ENCODE peak calls at places on chromosome 19, in seven cellular contexts. Y is HCT116, X is K562, A is GM12878, E is SK-N-SH, F is HepG2, W is H1. U is an unnamed sample.

GRCh38 chr19:34661357-34661756 is 15.6 kb downstream of the SCGB2B2 start:
- DNase-seq in F (no peak), E (no peak), A (no peak), Y (no peak), X (no peak), W (no peak), U (no peak)

GRCh38 chr19:39148939-39149529 is 23.4 kb downstream of the PAK4 start:
- DNase-seq in F (no peak), Y (no peak), E (no peak), A (no peak), X (no peak), W (no peak), U (no peak)

GRCh38 chr19:41131186-41131585 is 17.0 kb downstream of the CYP2F1 start:
- DNase-seq in E (no peak), W (no peak), F (no peak), Y (no peak), X (no peak), A (no peak), U (no peak)

GRCh38 chr19:366205-366783 is 21.7 kb upstream of the MIER2 start:
- DNase-seq in E (no peak), A (no peak), F (no peak), X (no peak), W (no peak), Y (no peak), U (no peak)

GRCh38 chr19:16153582-16154336 is 10.3 kb downstream of the HSH2D start:
- DNase-seq in X (peak; percentile 63), F (no peak), Y (peak; percentile 36), W (no peak), E (no peak), A (no peak), U (peak; percentile 82)

GRCh38 chr19:33289261-33289660 is 13.1 kb downstream of the CEBPA start:
- DNase-seq in E (no peak), F (no peak), Y (no peak), W (no peak), X (no peak), A (no peak), U (no peak)

GRCh38 chr19:29085630-29086029 is 127.3 kb downstream of the UQCRFS1 start:
- DNase-seq in A (no peak), Y (no peak), F (no peak), X (no peak), W (no peak), E (no peak), U (no peak)

GRCh38 chr19:55519461-55520311 is 17.2 kb downstream of the SBK2 start:
- DNase-seq in A (no peak), W (no peak), F (peak; percentile 11), Y (no peak), X (no peak), E (no peak), U (no peak)

GRCh38 chr19:31610036-31610435 is 260.8 kb upstream of the TSHZ3 start:
- DNase-seq in F (no peak), X (no peak), W (no peak), A (no peak), E (no peak), Y (no peak), U (no peak)

GRCh38 chr19:44704982-44705381 is 6.0 kb downstream of the CEACAM16 start:
- DNase-seq in Y (no peak), X (no peak), A (no peak), E (no peak), F (no peak), W (no peak), U (no peak)

GRCh38 chr19:40392894-40393517 is 3.0 kb upstream of the HIPK4 start:
- DNase-seq in Y (peak; percentile 33), W (no peak), F (peak; percentile 31), E (no peak), A (no peak), X (no peak), U (peak; percentile 87)

GRCh38 chr19:41226053-41226873 is 7.2 kb downstream of the AXL start:
- DNase-seq in Y (peak; percentile 72), X (peak; percentile 93), E (peak; percentile 56), F (peak; percentile 68), W (no peak), A (no peak), U (peak; percentile 41)

GRCh38 chr19:35044317-35045117 is 3.0 kb downstream of the HPN start:
- DNase-seq in A (no peak), X (peak; percentile 80), W (no peak), F (peak; percentile 28), E (peak; percentile 85), Y (no peak), U (peak; percentile 67)

GRCh38 chr19:49602806-49603205 is 11.8 kb downstream of the PRR12 start:
- DNase-seq in Y (no peak), A (no peak), W (no peak), E (no peak), F (no peak), X (no peak), U (no peak)

GRCh38 chr19:54337858-54338230 is 1.1 kb downstream of the LILRA4 start:
- DNase-seq in Y (no peak), A (no peak), E (no peak), W (no peak), F (no peak), X (no peak), U (no peak)

GRCh38 chr19:19670070-19670551 is 1.5 kb downstream of the ZNF101 start:
- DNase-seq in W (peak; percentile 34), F (no peak), E (no peak), X (no peak), Y (no peak), A (no peak), U (peak; percentile 11)

GRCh38 chr19:43779147-43779819 is 1.5 kb downstream of the KCNN4 start:
- DNase-seq in Y (no peak), A (no peak), X (no peak), F (no peak), E (no peak), W (no peak), U (no peak)

GRCh38 chr19:45249261-45250033 is 1.6 kb upstream of the MARK4 start:
- DNase-seq in F (no peak), X (no peak), Y (no peak), A (no peak), E (no peak), W (no peak), U (no peak)

GRCh38 chr19:19485161-19485997 is 30.0 kb downstream of the TSSK6 start:
- DNase-seq in W (no peak), Y (no peak), E (no peak), A (no peak), X (no peak), F (no peak), U (no peak)

GRCh38 chr19:41936416-41936850 is 8.2 kb upstream of the ERFL start:
- DNase-seq in Y (no peak), A (no peak), W (no peak), X (no peak), E (no peak), F (no peak), U (no peak)

GRCh38 chr19:35768082-35768421 is 7.3 kb upstream of the ARHGAP33 start:
- DNase-seq in X (no peak), A (no peak), Y (no peak), E (no peak), W (no peak), F (no peak), U (no peak)

GRCh38 chr19:39430675-39431593 is 4.8 kb downstream of the RPS16 start:
- DNase-seq in Y (peak; percentile 97), F (peak; percentile 71), E (no peak), X (peak; percentile 48), A (no peak), W (no peak), U (peak; percentile 65)

GRCh38 chr19:35153701-35154534 is 617 bp upstream of the FXYD5 start:
- DNase-seq in A (no peak), F (no peak), E (peak; percentile 79), W (no peak), Y (no peak), X (peak; percentile 81), U (peak; percentile 62)

GRCh38 chr19:36488816-36489138 is 584 bp downstream of the ZNF566 start:
- DNase-seq in E (peak; percentile 59), A (no peak), X (peak; percentile 50), Y (peak; percentile 13), F (peak; percentile 39), W (no peak), U (peak; percentile 18)

GRCh38 chr19:42270346-42271044 is 1.4 kb downstream of the CIC start:
- DNase-seq in A (no peak), E (peak; percentile 49), Y (no peak), F (no peak), W (no peak), X (no peak), U (peak; percentile 64)

GRCh38 chr19:12703056-12703455 is 6.6 kb upstream of the FBXW9 start:
- DNase-seq in E (peak; percentile 90), A (no peak), F (peak; percentile 56), W (peak; percentile 82), X (peak; percentile 84), Y (peak; percentile 57), U (no peak)

DNA sequence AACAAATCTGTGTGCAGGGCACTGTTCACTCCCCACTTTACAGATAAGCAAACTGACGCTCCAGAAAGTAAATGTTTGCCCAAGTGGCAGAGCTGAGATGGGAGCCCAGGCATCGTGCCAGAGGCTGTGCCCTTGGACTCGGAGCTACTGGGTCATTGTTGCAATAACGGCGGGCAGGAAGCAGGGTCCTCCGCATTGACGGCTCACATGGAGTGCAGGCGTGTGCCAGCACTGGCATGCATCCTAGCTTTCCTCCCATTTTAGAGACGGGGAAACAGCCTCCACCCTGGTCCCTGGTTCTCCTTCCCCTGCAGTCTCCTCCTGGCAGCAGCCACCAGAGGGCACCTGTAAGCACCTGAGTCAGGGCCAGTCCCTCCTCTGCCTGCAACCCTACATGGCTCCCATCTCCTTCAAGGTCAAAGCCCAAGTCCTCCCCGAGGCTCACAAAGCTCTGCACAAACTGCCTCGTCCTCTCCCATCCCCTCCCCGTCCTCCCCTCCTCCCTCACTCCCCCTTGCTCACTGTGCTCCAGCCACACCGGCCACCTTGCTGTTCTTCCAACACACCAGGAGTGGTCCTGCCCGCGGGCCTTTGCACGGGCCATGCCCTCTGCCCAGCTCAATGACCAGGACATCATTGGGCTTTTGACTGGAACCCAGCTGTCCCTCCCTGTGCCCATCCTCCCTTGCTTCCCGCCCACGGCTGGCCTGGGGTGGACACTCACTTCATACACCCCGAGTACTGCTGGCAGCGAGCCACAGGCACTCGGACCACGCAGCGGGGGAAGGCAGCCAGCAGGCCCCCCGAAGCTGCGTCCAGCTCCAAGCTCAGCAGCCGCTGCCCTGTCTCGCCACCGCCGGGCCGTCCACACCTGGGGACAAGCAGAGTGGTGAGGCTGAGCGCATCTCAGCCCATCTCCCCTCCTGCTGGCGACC is 7.7 kb upstream of the LRG1 start:
- DNase-seq in E (peak; percentile 59), X (no peak), Y (no peak), W (no peak), F (no peak), A (no peak), U (no peak)
- TF ChIP-seq JUND in E (no peak), X (no peak), Y (no peak), W (no peak), F (no peak), A (no peak), U (no peak)

GRCh38 chr19:18379803-18380747 is 5.9 kb upstream of the GDF15 start:
- DNase-seq in Y (peak; percentile 93), E (no peak), F (peak; percentile 98), W (no peak), A (no peak), X (peak; percentile 45), U (no peak)
- TF ChIP-seq JUND in Y (peak; percentile 68), E (no peak), F (peak; percentile 95), W (no peak), A (no peak), X (peak; percentile 82), U (no peak)

GRCh38 chr19:47549341-47549768 is 23.6 kb downstream of the ZNF541 start:
- DNase-seq in Y (no peak), A (no peak), F (no peak), E (no peak), W (no peak), X (no peak), U (no peak)
- TF ChIP-seq JUND in Y (no peak), A (no peak), F (no peak), E (no peak), W (no peak), X (no peak), U (no peak)

GRCh38 chr19:7293795-7294570 is at the start of gene INSR:
- DNase-seq in F (peak; percentile 83), X (peak; percentile 98), W (peak; percentile 39), A (peak; percentile 54), E (peak; percentile 99), Y (peak; percentile 75), U (peak; percentile 97)
- TF ChIP-seq JUND in F (no peak), X (no peak), W (no peak), A (no peak), E (peak; percentile 44), Y (peak; percentile 70), U (no peak)